ENCODE peak calls at places on chromosomes 1 and 21, in four cellular contexts. Y is HCT116, G is mammary epithelial cell, B is neural progenitor cell. D is an unnamed sample.

GRCh38 chr1:181117648-181118449 is 29.3 kb downstream of the IER5 start:
- DNase-seq in Y (peak; percentile 66), G (peak; percentile 96), B (peak; percentile 59), D (no peak)

GRCh38 chr1:8858888-8859706 is 19.4 kb downstream of the ENO1 start:
- DNase-seq in Y (no peak), G (no peak), B (peak; percentile 62), D (peak; percentile 80)

GRCh38 chr1:2650967-2651645 is 18.3 kb upstream of the MMEL1 start:
- DNase-seq in Y (no peak), G (no peak), B (no peak), D (no peak)

GRCh38 chr1:1371741-1372711 is 3.0 kb downstream of the AURKAIP1 start:
- DNase-seq in Y (no peak), G (no peak), B (peak; percentile 80), D (peak; percentile 63)

GRCh38 chr1:231187556-231187955 is 25.7 kb downstream of the TRIM67 start:
- DNase-seq in Y (no peak), G (no peak), B (no peak), D (no peak)

GRCh38 chr21:45033791-45034555 is 40.4 kb upstream of the ADARB1 start:
- DNase-seq in Y (no peak), G (no peak), B (no peak), D (no peak)

GRCh38 chr1:48673725-48674124 is 103.0 kb downstream of the BEND5 start:
- DNase-seq in Y (peak; percentile 16), G (no peak), B (peak; percentile 63), D (no peak)

GRCh38 chr1:172360960-172361359 is 59.5 kb upstream of the C1orf105 start:
- DNase-seq in Y (no peak), G (no peak), B (no peak), D (no peak)

GRCh38 chr1:114124644-114125043 is 29.0 kb downstream of the SYT6 start:
- DNase-seq in Y (no peak), G (no peak), B (no peak), D (no peak)

GRCh38 chr21:44887807-44888580 is 14.5 kb upstream of the PTTG1IP start:
- DNase-seq in Y (no peak), G (no peak), B (no peak), D (no peak)

GRCh38 chr1:89069955-89070354 is 4.9 kb upstream of the GBP1 start:
- DNase-seq in Y (no peak), G (no peak), B (no peak), D (no peak)

GRCh38 chr21:36113647-36114428 is 21.0 kb upstream of the CBR3 start:
- DNase-seq in Y (no peak), G (no peak), B (no peak), D (no peak)

GRCh38 chr21:41247561-41247968 is 69.0 kb upstream of the FAM3B start:
- DNase-seq in Y (no peak), G (no peak), B (no peak), D (no peak)

GRCh38 chr1:21320410-21321107 is 30.3 kb upstream of the ECE1 start:
- DNase-seq in Y (no peak), G (no peak), B (no peak), D (no peak)

GRCh38 chr1:100543640-100544039 is 5.7 kb downstream of the GPR88 start:
- DNase-seq in Y (peak; percentile 68), G (peak; percentile 47), B (peak; percentile 31), D (peak; percentile 43)

GRCh38 chr1:7667625-7668218 is 103.4 kb upstream of the VAMP3 start:
- DNase-seq in Y (peak; percentile 42), G (peak; percentile 62), B (peak; percentile 92), D (peak; percentile 87)

GRCh38 chr21:35607406-35607805 is 452.9 kb downstream of the SETD4 start:
- DNase-seq in Y (no peak), G (no peak), B (no peak), D (no peak)

GRCh38 chr1:40981702-40982448 is 2.4 kb downstream of the CTPS1 start:
- DNase-seq in Y (no peak), G (no peak), B (peak; percentile 6), D (no peak)

GRCh38 chr1:219347843-219348475 is 174.3 kb downstream of the LYPLAL1 start:
- DNase-seq in Y (no peak), G (no peak), B (no peak), D (no peak)

GRCh38 chr1:34398205-34398915 is 221.7 kb downstream of the C1orf94 start:
- DNase-seq in Y (no peak), G (no peak), B (no peak), D (no peak)

GRCh38 chr1:181101581-181102226 is 13.2 kb downstream of the IER5 start:
- DNase-seq in Y (no peak), G (peak; percentile 66), B (peak; percentile 64), D (peak; percentile 94)

GRCh38 chr1:215957692-215958091 is 390.6 kb downstream of the KCTD3 start:
- DNase-seq in Y (no peak), G (peak; percentile 1), B (peak; percentile 34), D (no peak)

GRCh38 chr1:2284932-2285331 is 56.8 kb downstream of the SKI start:
- DNase-seq in Y (no peak), G (no peak), B (no peak), D (no peak)

GRCh38 chr1:236284291-236284711 is 2.5 kb upstream of the ERO1B start:
- DNase-seq in Y (no peak), G (no peak), B (peak; percentile 54), D (no peak)

DNA sequence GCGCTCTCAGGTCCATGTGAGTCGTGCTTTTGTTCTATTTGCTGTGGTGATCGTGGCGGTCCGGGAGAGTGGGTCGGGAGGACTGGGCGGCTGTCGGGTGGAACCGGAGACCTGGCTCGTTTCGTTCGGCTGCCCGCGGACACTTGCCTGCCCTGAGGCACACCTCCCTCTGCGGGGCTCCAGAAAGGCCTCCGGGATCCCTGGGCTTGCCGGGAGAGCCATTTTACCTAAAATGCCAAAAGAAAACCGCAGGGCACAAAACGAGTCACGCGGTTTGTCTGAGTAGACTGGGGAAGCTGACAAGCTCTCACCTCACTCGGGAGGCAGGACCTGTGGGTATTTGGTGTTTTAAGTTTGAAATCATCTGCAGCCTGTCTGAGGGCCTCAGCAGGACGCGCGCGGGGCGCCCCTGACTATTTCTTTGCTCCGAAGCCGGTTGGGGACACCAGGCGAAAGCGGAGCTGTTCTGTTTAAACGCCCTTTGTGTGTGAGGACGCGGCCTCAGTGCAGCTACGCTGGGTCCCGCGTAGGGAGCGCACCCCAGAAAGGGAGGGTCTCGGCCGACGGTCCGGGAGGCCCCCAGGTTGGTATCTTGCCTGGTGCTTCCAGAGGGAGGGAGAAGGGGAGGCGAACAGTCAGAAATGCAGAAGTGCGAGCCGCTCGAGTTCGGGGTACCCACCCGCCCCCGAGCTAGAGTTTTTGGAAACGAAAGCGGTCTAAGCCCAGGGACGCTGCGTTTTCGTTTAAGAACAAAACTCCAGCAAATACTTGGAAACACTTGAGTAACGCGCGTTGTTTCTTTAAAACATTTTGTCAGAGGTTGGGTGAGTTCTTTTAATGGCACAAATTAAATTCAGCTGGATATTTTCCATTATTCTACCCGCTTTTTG is 996 bp downstream of the LHX8 start:
- DNase-seq in Y (no peak), G (no peak), B (peak; percentile 74), D (peak; percentile 21)
- TF ChIP-seq EZH2 in Y (no peak), G (peak; percentile 81), B (peak; percentile 77), D (peak; percentile 85)

DNA sequence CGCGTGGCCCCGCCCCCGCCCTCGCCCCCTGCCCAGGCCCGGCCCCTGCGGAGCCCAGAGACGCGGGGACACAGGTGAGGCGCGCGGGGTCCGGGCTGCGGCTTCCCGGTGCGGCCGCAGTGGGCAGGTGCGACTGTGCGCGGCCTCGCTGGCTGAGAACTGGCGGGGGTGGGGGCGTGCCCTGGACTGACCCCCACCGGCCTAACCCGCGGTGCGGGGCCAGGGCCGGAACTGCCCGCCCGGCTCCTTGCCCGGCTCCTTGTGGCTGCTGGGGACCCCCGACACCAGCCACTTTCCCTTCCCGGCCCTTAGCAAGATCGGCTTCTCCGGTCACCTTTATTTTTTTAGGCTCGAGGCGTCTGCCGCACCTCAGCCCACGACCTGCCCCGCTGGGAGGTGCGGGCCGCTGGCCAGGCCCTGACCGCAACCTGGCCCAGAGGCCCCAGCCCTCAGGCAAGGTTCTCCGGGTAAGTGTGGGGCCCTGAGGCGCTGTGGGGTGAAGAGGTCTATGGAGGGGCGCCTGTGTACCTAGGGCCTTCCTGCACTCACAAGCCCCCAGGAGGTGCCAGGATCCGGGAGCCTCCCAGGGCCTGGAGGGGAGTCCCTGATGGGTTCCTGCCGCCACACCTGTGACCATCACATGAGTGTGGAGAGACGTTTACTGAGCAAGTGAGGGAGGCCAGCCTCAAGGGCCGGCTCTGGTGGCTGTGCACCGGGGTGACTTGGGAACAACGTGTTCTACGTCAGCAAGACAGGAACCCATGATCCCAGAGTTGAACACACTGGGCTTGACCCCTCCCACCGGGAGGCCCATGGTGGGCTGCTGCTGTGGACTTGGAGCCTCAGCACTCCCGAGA is at the start of gene SMIM1:
- DNase-seq in Y (no peak), G (no peak), B (no peak), D (no peak)
- TF ChIP-seq EZH2 in Y (no peak), G (no peak), B (peak; percentile 54), D (no peak)

GRCh38 chr1:90707363-90707710 is 9.8 kb downstream of the BARHL2 start:
- DNase-seq in Y (no peak), G (peak; percentile 59), B (peak; percentile 91), D (peak; percentile 82)
- TF ChIP-seq EZH2 in Y (no peak), G (no peak), B (peak; percentile 12), D (no peak)

GRCh38 chr1:171161431-171161830 is 23.7 kb upstream of the FMO2 start:
- DNase-seq in Y (no peak), G (no peak), B (no peak), D (no peak)
- TF ChIP-seq EZH2 in Y (no peak), G (no peak), B (no peak), D (no peak)

DNA sequence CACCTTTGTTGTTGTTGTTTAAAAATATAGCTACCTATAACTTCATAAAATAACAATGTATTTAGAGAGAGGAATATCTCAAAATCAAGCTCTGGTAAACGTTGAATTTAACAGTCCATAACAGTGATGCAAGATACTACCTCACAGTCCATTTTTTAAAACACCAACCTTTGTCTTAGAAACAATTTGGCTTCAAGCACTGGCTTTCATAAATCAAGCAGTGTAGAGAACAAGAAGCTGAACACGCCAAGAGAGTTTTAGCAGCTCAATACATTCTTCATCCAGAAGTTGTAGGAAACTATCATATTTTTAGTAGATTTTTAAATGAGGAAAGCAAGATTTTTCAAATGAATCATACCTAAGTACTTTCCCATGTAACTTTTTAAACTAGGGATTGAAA is 334.3 kb upstream of the ADAMTS5 start:
- DNase-seq in Y (no peak), G (no peak), B (no peak), D (no peak)
- TF ChIP-seq EZH2 in Y (no peak), G (no peak), B (no peak), D (no peak)

GRCh38 chr21:33064623-33064996 is 5.3 kb upstream of the OLIG1 start:
- DNase-seq in Y (no peak), G (no peak), B (peak; percentile 40), D (no peak)
- TF ChIP-seq EZH2 in Y (no peak), G (no peak), B (peak; percentile 66), D (peak; percentile 86)